ENCODE peak calls at places on chromosome 18, in six cellular contexts. U is pancreas; X is CD8-positive, alpha-beta T cell; W is aorta; N is mucosa of descending colon; C is naive thymus-derived CD4-positive, alpha-beta T cell. V is an unnamed sample.

GRCh38 chr18:50716902-50717301 is 102.9 kb downstream of the MRO start:
- ATAC-seq in U (no peak), X (no peak), W (no peak), N (no peak), C (no peak), V (no peak)

GRCh38 chr18:37869051-37869450 is 303.5 kb upstream of the CELF4 start:
- ATAC-seq in U (no peak), X (no peak), W (no peak), N (no peak), C (no peak), V (no peak)

GRCh38 chr18:43757273-43757672 is 480.0 kb upstream of the SYT4 start:
- ATAC-seq in U (no peak), X (no peak), W (no peak), N (no peak), C (no peak), V (no peak)

GRCh38 chr18:73661457-73661856 is 486.2 kb downstream of the FBXO15 start:
- ATAC-seq in U (no peak), X (no peak), W (no peak), N (no peak), C (no peak), V (no peak)

GRCh38 chr18:47087676-47088075 is 52.3 kb upstream of the ELOA2 start:
- ATAC-seq in U (no peak), X (no peak), W (no peak), N (no peak), C (no peak), V (no peak)

GRCh38 chr18:60277855-60278480 is 94.6 kb downstream of the MC4R start:
- ATAC-seq in U (no peak), X (no peak), W (no peak), N (no peak), C (no peak), V (no peak)

GRCh38 chr18:45526120-45526841 is 89.0 kb upstream of the SLC14A2 start:
- ATAC-seq in U (no peak), X (no peak), W (peak; percentile 37), N (no peak), C (no peak), V (peak; percentile 31)

GRCh38 chr18:2532797-2533196 is 38.5 kb downstream of the METTL4 start:
- ATAC-seq in U (no peak), X (no peak), W (no peak), N (no peak), C (no peak), V (no peak)

GRCh38 chr18:7576685-7577084 is 9.6 kb downstream of the PTPRM start:
- ATAC-seq in U (no peak), X (no peak), W (no peak), N (no peak), C (no peak), V (no peak)
- H3K4me1 ChIP-seq in U (no peaks in the 10 kb centered on the region), X (no peaks in the 10 kb centered on the region), W (peaks cover 3% of the 10 kb centered on the region), N (no peaks in the 10 kb centered on the region), C (no peaks in the 10 kb centered on the region), V (no peaks in the 10 kb centered on the region)

GRCh38 chr18:35973650-35974049 is 1.2 kb downstream of the RMP24 start:
- ATAC-seq in U (no peak), X (no peak), W (no peak), N (no peak), C (no peak), V (no peak)
- H3K4me3 ChIP-seq in U (peak overlapping the region; percentile 60), X (peak overlapping the region; percentile 60), W (peak overlapping the region; percentile 81), N (no peak overlapping the region), C (no peak overlapping the region), V (peak overlapping the region; percentile 69)

GRCh38 chr18:76476665-76477561 is 18.1 kb downstream of the ZNF516 start:
- ATAC-seq in U (peak; percentile 79), X (no peak), W (peak; percentile 62), N (peak; percentile 87), C (no peak), V (peak; percentile 73)
- H3K4me1 ChIP-seq in U (peaks cover 7% of the 10 kb centered on the region), X (no peaks in the 10 kb centered on the region), W (peaks cover 3% of the 10 kb centered on the region), N (peaks cover 19% of the 10 kb centered on the region), C (peaks cover 7% of the 10 kb centered on the region), V (peaks cover 7% of the 10 kb centered on the region)

GRCh38 chr18:3624818-3625716 is 175.1 kb downstream of the TGIF1 start:
- ATAC-seq in U (peak; percentile 57), X (peak; percentile 84), W (peak; percentile 61), N (peak; percentile 61), C (peak; percentile 88), V (peak; percentile 52)
- H3K4me3 ChIP-seq in U (no peak overlapping the region), X (no peak overlapping the region), W (no peak overlapping the region), N (no peak overlapping the region), C (no peak overlapping the region), V (no peak overlapping the region)

GRCh38 chr18:48732767-48733424 is 194.1 kb downstream of the CTIF start:
- ATAC-seq in U (no peak), X (no peak), W (no peak), N (no peak), C (no peak), V (no peak)

GRCh38 chr18:48734460-48734859 is 195.6 kb downstream of the CTIF start:
- ATAC-seq in U (no peak), X (no peak), W (no peak), N (no peak), C (no peak), V (no peak)

GRCh38 chr18:48735856-48736255 is 197.0 kb downstream of the CTIF start:
- ATAC-seq in U (no peak), X (no peak), W (no peak), N (no peak), C (no peak), V (no peak)

GRCh38 chr18:48735070-48735676 is 196.3 kb downstream of the CTIF start:
- ATAC-seq in U (no peak), X (no peak), W (no peak), N (no peak), C (no peak), V (no peak)

GRCh38 chr18:48733854-48734253 is 195.0 kb downstream of the CTIF start:
- ATAC-seq in U (no peak), X (no peak), W (no peak), N (no peak), C (no peak), V (no peak)
- H3K4me1 ChIP-seq in U (no peaks in the 10 kb centered on the region), X (no peaks in the 10 kb centered on the region), W (no peaks in the 10 kb centered on the region), N (no peaks in the 10 kb centered on the region), C (no peaks in the 10 kb centered on the region), V (peaks cover 17% of the 10 kb centered on the region)

DNA sequence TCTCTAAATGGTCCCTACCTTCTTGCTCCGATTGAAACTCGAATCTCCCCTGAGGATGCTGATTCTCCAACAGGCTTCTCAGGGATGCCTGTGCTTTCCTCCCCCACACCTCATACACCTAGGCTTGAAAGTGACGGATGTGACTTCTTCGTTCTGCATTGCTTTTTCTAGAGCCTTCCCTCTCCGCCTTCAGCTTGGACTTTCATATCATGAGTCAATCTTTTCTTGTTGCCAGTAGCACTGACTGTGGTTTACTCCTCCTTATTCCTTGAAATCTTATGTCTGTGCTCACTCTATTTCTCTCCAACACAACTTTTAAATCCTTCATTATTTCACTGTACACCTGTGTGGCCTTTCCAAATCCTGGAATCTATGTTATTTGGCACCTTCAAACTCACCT is 451.4 kb downstream of the TMX3 start:
- ATAC-seq in U (no peak), X (no peak), W (no peak), N (no peak), C (no peak), V (no peak)
- H3K4me3 ChIP-seq in U (no peak overlapping the region), X (no peak overlapping the region), W (no peak overlapping the region), N (no peak overlapping the region), C (no peak overlapping the region), V (no peak overlapping the region)